ENCODE peak calls at places on chromosomes 4 and X, in four cellular contexts. B is Right ventricle myocardium inferior, G is posterior cingulate gyrus, F is AG20443. J is an unnamed sample.

GRCh38 chrX:154734101-154734781 is 16.6 kb downstream of the GAB3 start:
- DNase-seq in F (no peak), B (peak; percentile 67), G (no peak), J (no peak)

GRCh38 chrX:39592776-39593175 is 505.0 kb downstream of the BCOR start:
- DNase-seq in G (no peak), F (peak; percentile 39), B (no peak), J (no peak)

GRCh38 chr4:54004463-54004862 is 59.9 kb downstream of the CHIC2 start:
- DNase-seq in G (no peak), F (no peak), B (no peak), J (no peak)

GRCh38 chr4:49044270-49044669 is 58.2 kb downstream of the CWH43 start:
- DNase-seq in B (no peak), F (no peak), G (no peak), J (no peak)

GRCh38 chrX:26822448-26822847 is 606.5 kb downstream of the MAGEB5 start:
- DNase-seq in F (no peak), G (no peak), B (no peak), J (no peak)

GRCh38 chrX:67692246-67692645 is 148.4 kb downstream of the AR start:
- DNase-seq in B (no peak), F (peak; percentile 7), G (no peak), J (no peak)

GRCh38 chr4:156193800-156194199 is 240.1 kb upstream of the CTSO start:
- DNase-seq in G (peak; percentile 83), B (no peak), F (no peak), J (no peak)

GRCh38 chr4:58247792-58248191 is 1137.6 kb upstream of the IGFBP7 start:
- DNase-seq in F (no peak), G (no peak), B (no peak), J (no peak)

GRCh38 chr4:72326692-72327632 is 242.1 kb downstream of the ADAMTS3 start:
- DNase-seq in G (no peak), B (no peak), F (peak; percentile 40), J (no peak)

GRCh38 chr4:10083861-10084641 is 32.5 kb downstream of the WDR1 start:
- DNase-seq in B (peak; percentile 67), F (no peak), G (peak; percentile 57), J (peak; percentile 17)

GRCh38 chr4:72006576-72006975 is 25.2 kb upstream of the NPFFR2 start:
- DNase-seq in G (no peak), F (peak; percentile 36), B (no peak), J (no peak)

GRCh38 chrX:31213941-31214340 is 142.1 kb upstream of the FTHL17 start:
- DNase-seq in F (peak; percentile 26), G (no peak), B (no peak), J (no peak)

GRCh38 chr4:169185133-169185956 is 85.4 kb downstream of the SH3RF1 start:
- DNase-seq in B (no peak), G (no peak), F (no peak), J (no peak)

GRCh38 chr4:183797041-183797444 is 108.1 kb upstream of the STOX2 start:
- DNase-seq in B (no peak), F (no peak), G (no peak), J (no peak)

GRCh38 chr4:24330198-24330972 is 254.0 kb downstream of the DHX15 start:
- DNase-seq in G (no peak), F (no peak), B (no peak), J (no peak)

GRCh38 chr4:114257516-114257915 is 278.1 kb upstream of the ARSJ start:
- DNase-seq in G (no peak), B (no peak), F (no peak), J (no peak)

GRCh38 chrX:72255445-72255844 is 16.6 kb upstream of the ERCC6L start:
- DNase-seq in G (peak; percentile 84), B (no peak), F (no peak), J (no peak)

GRCh38 chr4:113692809-113693411 is 68.6 kb downstream of the CAMK2D start:
- DNase-seq in B (no peak), F (no peak), G (no peak), J (no peak)

GRCh38 chr4:107997001-107997788 is 7.5 kb downstream of the HADH start:
- DNase-seq in B (no peak), G (no peak), F (peak; percentile 75), J (no peak)

GRCh38 chr4:7043521-7044414 is 596 bp downstream of the TADA2B start:
- DNase-seq in F (no peak), G (peak; percentile 78), B (peak; percentile 82), J (peak; percentile 45)

GRCh38 chr4:82957045-82957444 is 53.6 kb downstream of the LIN54 start:
- DNase-seq in F (no peak), G (no peak), B (no peak), J (no peak)

GRCh38 chr4:8289151-8289750 is 19.7 kb downstream of the HTRA3 start:
- DNase-seq in F (no peak), B (peak; percentile 26), G (peak; percentile 25), J (no peak)

GRCh38 chr4:772118-772517 is 53.8 kb downstream of the CPLX1 start:
- DNase-seq in F (no peak), G (no peak), B (peak; percentile 25), J (no peak)

GRCh38 chr4:128385683-128386304 is 98.2 kb upstream of the PGRMC2 start:
- DNase-seq in G (no peak), F (no peak), B (no peak), J (no peak)

GRCh38 chr4:146975535-146975934 is 29.9 kb upstream of the TTC29 start:
- DNase-seq in G (no peak), F (no peak), B (no peak), J (no peak)

GRCh38 chr4:7377223-7377865 is 57.4 kb downstream of the PSAPL1 start:
- DNase-seq in G (peak; percentile 47), B (peak; percentile 51), F (no peak), J (no peak)

GRCh38 chrX:38060331-38060878 is 54.1 kb downstream of the SYTL5 start:
- DNase-seq in F (no peak), G (no peak), B (no peak), J (no peak)

GRCh38 chr4:4395849-4396627 is 9.1 kb downstream of the NSG1 start:
- DNase-seq in B (no peak), G (peak; percentile 92), F (no peak), J (peak; percentile 56)

GRCh38 chr4:10085386-10085785 is 31.2 kb downstream of the WDR1 start:
- DNase-seq in F (no peak), G (peak; percentile 37), B (peak; percentile 55), J (no peak)

GRCh38 chr4:87011340-87012034 is 76.7 kb downstream of the AFF1 start:
- DNase-seq in B (no peak), G (no peak), F (peak; percentile 66), J (no peak)

GRCh38 chr4:168384437-168385141 is 66.0 kb upstream of the DDX60 start:
- DNase-seq in B (no peak), G (no peak), F (no peak), J (no peak)